ENCODE peak calls at places on chromosome 7, in ten cellular contexts. Z is epithelial cell of esophagus, H is GM12865, F is nephron progenitor cell, J is HepG2, P is RWPE1, U is mucosa of descending colon, O is right atrium auricular region, S is uterus, L is heart left ventricle. V is an unnamed sample.

GRCh38 chr7:73828107-73828803 is 2.5 kb upstream of the CLDN4 start:
- DNase-seq in Z (peak), H (no peak), F (no peak), J (peak), P (no peak), U (peak), O (no peak), S (no peak), L (no peak), V (no peak)

GRCh38 chr7:95407751-95408150 is 11.6 kb upstream of the PON3 start:
- DNase-seq in Z (no peak), H (no peak), F (no peak), J (no peak), P (no peak), U (no peak), O (no peak), S (no peak), L (no peak), V (no peak)

GRCh38 chr7:39911167-39911566 is 38.9 kb upstream of the CDK13 start:
- DNase-seq in Z (no peak), H (no peak), F (no peak), J (no peak), P (no peak), U (no peak), O (no peak), S (no peak), L (no peak), V (no peak)

GRCh38 chr7:114155106-114155765 is 236.4 kb upstream of the PPP1R3A start:
- DNase-seq in Z (no peak), H (no peak), F (no peak), J (no peak), P (no peak), U (no peak), O (no peak), S (no peak), L (no peak), V (no peak)

GRCh38 chr7:87151701-87152111 is 547 bp upstream of the DMTF1 start:
- DNase-seq in Z (no peak), H (no peak), F (no peak), J (no peak), P (no peak), U (no peak), O (no peak), S (no peak), L (no peak), V (no peak)

GRCh38 chr7:121761399-121761798 is 111.6 kb upstream of the PTPRZ1 start:
- DNase-seq in Z (peak), H (no peak), F (no peak), J (no peak), P (peak), U (no peak), O (no peak), S (no peak), L (no peak), V (no peak)

GRCh38 chr7:37986780-37987380 is 66.4 kb downstream of the EPDR1 start:
- DNase-seq in Z (no peak), H (no peak), F (no peak), J (no peak), P (no peak), U (no peak), O (no peak), S (no peak), L (no peak), V (no peak)

GRCh38 chr7:22709857-22710256 is 17.1 kb upstream of the IL6 start:
- DNase-seq in Z (no peak), H (no peak), F (no peak), J (no peak), P (no peak), U (no peak), O (no peak), S (no peak), L (no peak), V (no peak)

GRCh38 chr7:44706788-44707557 is 41.7 kb upstream of the ZMIZ2 start:
- DNase-seq in Z (no peak), H (no peak), F (no peak), J (no peak), P (no peak), U (no peak), O (no peak), S (no peak), L (peak), V (no peak)

DNA sequence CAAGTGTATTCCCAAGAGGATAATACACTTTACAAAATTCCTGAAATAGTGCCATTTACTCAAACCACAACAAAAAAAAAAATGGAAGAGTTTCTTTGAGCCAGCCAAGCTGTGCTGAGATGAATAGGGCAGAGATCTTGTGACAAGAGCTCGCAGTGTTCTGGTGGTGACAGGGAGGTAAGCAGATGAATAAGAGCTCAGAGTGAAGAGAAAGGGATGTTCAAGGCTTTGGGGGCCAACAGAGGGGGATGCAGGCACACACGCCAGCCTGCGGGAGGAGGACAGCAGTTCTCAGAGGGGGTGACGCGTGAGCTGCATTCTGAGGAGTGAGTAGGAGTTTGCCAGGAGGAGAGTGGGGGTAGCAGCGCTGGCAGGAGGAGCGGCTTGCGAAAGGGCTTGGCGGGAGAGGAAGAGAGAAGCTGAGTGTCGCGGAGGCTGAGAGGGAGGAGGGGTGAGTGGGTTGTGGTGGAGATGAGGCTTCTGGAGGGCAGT is 194.4 kb upstream of the IMMP2L start:
- DNase-seq in Z (peak), H (no peak), F (peak), J (no peak), P (no peak), U (peak), O (peak), S (peak), L (peak), V (peak)
- TF ChIP-seq CTCF in Z (no peak), H (no peak), F (no peak), J (no peak), P (no peak), U (no peak), O (no peak), S (no peak), L (no peak), V (no peak)

DNA sequence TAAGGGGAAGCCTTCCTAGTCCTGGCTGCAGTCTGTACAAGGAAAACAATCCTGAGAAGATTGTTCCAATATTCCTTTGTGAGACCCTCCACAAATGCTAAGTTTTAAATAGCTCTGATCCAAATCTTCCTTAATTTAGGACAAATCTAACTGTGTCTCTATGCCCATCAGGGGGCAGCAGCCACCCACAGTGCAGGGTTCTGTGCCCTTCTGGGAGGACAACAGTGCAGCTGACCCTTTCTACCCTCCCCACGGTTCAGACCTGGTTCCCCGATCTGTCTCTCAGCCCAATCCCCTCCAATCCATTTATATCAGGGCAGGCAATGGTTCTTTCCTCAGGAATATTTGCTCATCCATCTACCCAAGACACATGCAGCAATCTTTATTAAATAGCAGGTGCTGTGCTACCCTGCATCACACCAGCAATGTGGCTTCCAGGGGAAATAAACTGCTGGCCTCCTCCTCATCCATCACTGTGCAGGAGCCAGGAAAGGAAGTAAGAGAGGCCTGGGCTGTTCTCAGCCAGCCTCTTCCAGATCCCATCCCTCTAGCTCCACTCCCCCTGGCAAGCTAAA is 4.0 kb upstream of the RBM28 start:
- DNase-seq in Z (peak), H (peak), F (peak), J (peak), P (peak), U (peak), O (no peak), S (peak), L (peak), V (peak)
- TF ChIP-seq CTCF in Z (peak), H (peak), F (peak), J (peak), P (peak), U (no peak), O (peak), S (no peak), L (peak), V (peak)

DNA sequence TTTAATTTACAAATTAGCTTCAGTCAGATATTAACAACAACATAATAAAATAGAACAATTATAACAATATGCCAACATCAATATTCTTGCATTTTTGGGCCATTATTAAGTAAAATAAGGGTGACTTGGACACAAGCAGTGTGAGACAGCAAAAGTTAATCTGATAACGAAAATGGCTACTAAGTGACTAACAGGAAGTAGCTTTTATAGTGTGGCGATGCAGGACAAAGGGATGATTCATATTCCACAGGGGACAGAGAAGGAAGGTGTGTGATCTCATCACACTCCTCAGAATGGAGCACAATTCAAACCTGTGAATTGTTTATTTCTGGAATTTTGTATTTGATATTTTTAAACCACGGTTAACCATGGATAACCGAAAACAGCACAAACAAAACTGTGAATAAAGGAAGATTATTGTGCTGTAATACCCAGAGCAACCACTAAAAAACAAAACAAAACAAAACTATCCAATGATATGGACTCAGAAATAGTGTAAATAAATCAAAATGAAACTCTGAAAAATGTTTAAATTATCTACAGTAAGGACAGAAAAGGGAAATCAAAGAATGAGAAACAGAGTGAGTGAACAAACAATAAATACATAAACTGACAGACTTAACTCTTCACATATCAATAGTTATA is 66.9 kb upstream of the TFEC start:
- DNase-seq in Z (peak), H (no peak), F (no peak), J (peak), P (peak), U (no peak), O (no peak), S (no peak), L (no peak), V (no peak)
- TF ChIP-seq CTCF in Z (no peak), H (no peak), F (peak), J (no peak), P (peak), U (no peak), O (peak), S (no peak), L (peak), V (no peak)

GRCh38 chr7:138726288-138726687 is 25.1 kb upstream of the SVOPL start:
- DNase-seq in Z (no peak), H (no peak), F (no peak), J (no peak), P (no peak), U (no peak), O (no peak), S (no peak), L (no peak), V (no peak)
- TF ChIP-seq CTCF in Z (no peak), H (peak), F (no peak), J (peak), P (no peak), U (no peak), O (no peak), S (no peak), L (no peak), V (no peak)

GRCh38 chr7:149873968-149874643 is at the start of gene ATP6V0E2:
- DNase-seq in Z (no peak), H (no peak), F (no peak), J (no peak), P (no peak), U (no peak), O (no peak), S (no peak), L (no peak), V (peak)

GRCh38 chr7:149870701-149871483 is 2.9 kb upstream of the ATP6V0E2 start:
- DNase-seq in Z (no peak), H (no peak), F (no peak), J (no peak), P (no peak), U (no peak), O (no peak), S (no peak), L (peak), V (no peak)

GRCh38 chr7:149873074-149873967 is 448 bp upstream of the ATP6V0E2 start:
- DNase-seq in Z (peak), H (peak), F (peak), J (peak), P (peak), U (peak), O (peak), S (peak), L (peak), V (peak)

GRCh38 chr7:149871576-149871975 is 2.2 kb upstream of the ATP6V0E2 start:
- DNase-seq in Z (no peak), H (no peak), F (no peak), J (no peak), P (no peak), U (no peak), O (no peak), S (no peak), L (no peak), V (no peak)

GRCh38 chr7:149872419-149873073 is 1.2 kb upstream of the ATP6V0E2 start:
- DNase-seq in Z (peak), H (peak), F (peak), J (peak), P (peak), U (peak), O (peak), S (peak), L (peak), V (peak)
- TF ChIP-seq CTCF in Z (peak), H (no peak), F (no peak), J (peak), P (peak), U (peak), O (peak), S (peak), L (peak), V (no peak)

GRCh38 chr7:2643386-2644229 is 11.8 kb downstream of the TTYH3 start:
- DNase-seq in Z (no peak), H (peak), F (no peak), J (no peak), P (no peak), U (no peak), O (no peak), S (no peak), L (no peak), V (no peak)

GRCh38 chr7:2639151-2639993 is 7.6 kb downstream of the TTYH3 start:
- DNase-seq in Z (no peak), H (no peak), F (no peak), J (no peak), P (no peak), U (no peak), O (no peak), S (no peak), L (no peak), V (no peak)

GRCh38 chr7:2639994-2640830 is 8.4 kb downstream of the TTYH3 start:
- DNase-seq in Z (peak), H (no peak), F (no peak), J (no peak), P (no peak), U (peak), O (no peak), S (no peak), L (no peak), V (no peak)

GRCh38 chr7:2640858-2641257 is 9.1 kb downstream of the TTYH3 start:
- DNase-seq in Z (no peak), H (no peak), F (no peak), J (no peak), P (no peak), U (no peak), O (no peak), S (no peak), L (no peak), V (no peak)

DNA sequence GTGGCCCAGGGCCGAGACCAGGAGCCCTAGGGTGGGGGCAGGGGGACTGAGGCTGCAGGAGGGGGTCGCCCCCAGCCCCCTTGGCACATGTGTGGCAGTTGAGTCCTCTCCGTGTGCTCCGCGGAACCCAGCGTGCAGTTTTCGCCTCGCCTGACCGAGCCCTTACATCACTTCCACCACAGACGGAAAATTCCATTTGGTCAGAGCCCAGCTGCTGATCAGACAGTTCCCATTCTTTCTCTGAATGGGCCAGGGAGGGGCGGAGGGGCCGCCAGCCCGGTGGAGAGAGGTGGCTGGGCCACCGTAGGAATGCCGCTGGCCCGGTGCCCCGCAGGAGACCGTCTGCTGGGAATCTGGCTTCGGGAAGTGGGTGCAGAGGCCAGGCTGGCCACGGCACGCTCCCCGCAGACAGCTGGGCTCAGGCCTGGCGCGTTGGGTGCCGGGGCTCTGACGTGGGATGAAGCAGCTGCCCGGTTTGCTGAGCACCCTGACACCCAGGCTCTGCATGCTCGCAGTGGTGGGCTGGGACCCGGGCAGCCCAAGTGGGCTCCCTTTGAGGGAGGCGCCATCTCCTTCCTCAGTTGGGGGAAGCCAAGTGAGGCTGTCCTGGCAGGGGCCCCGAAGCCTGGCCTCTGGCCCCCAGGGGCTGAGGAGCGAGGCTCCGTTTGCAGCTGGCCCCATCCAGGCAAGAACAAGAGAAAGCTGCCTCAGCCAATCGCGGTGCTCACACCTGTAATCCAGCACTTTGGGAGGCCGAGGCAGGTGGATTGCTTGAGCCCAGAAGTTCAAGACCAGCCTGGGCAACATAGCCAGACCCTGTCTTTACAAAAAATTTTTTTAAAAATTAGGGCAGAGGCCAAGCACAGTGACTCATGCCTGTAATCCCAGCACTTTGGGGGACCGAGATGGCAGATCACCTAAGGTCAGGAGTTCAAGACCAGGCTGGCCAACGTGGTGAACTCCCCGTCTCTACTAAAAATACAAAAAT is 9.9 kb downstream of the TTYH3 start:
- DNase-seq in Z (peak), H (peak), F (peak), J (peak), P (no peak), U (peak), O (peak), S (peak), L (peak), V (peak)
- TF ChIP-seq CTCF in Z (no peak), H (no peak), F (no peak), J (peak), P (no peak), U (no peak), O (no peak), S (no peak), L (no peak), V (no peak)

GRCh38 chr7:144011458-144012230 is 11.5 kb downstream of the OR6B1 start:
- DNase-seq in Z (no peak), H (no peak), F (no peak), J (peak), P (peak), U (no peak), O (no peak), S (no peak), L (no peak), V (no peak)
- TF ChIP-seq CTCF in Z (no peak), H (no peak), F (no peak), J (peak), P (peak), U (no peak), O (no peak), S (no peak), L (no peak), V (no peak)

V was measured in upper lobe of right lung.